ENCODE peak calls at places on chromosomes 13 and 19, in six cellular contexts. One of them, this sample, is unnamed.

GRCh38 chr19:48793271-48793670 is 17.6 kb downstream of the BCAT2 start:
- DNase-seq in non-pigmented ciliary epithelial cell: no peak
- DNase-seq in immature natural killer cell: no peak
- DNase-seq in fibroblast of lung: no peak
- DNase-seq in anterior cingulate cortex: no peak
- DNase-seq in pancreas: no peak
- DNase-seq in this sample: no peak

GRCh38 chr19:27779953-27780352 is 1433.0 kb downstream of the UQCRFS1 start:
- DNase-seq in non-pigmented ciliary epithelial cell: no peak
- DNase-seq in immature natural killer cell: no peak
- DNase-seq in anterior cingulate cortex: no peak
- DNase-seq in fibroblast of lung: no peak
- DNase-seq in pancreas: no peak
- DNase-seq in this sample: no peak

GRCh38 chr19:31461814-31462539 is 112.7 kb upstream of the TSHZ3 start:
- DNase-seq in fibroblast of lung: peak; percentile 6
- DNase-seq in anterior cingulate cortex: no peak
- DNase-seq in pancreas: no peak
- DNase-seq in non-pigmented ciliary epithelial cell: no peak
- DNase-seq in immature natural killer cell: no peak
- DNase-seq in this sample: no peak

GRCh38 chr13:28425796-28426195 is 69.1 kb downstream of the FLT1 start:
- DNase-seq in non-pigmented ciliary epithelial cell: no peak
- DNase-seq in anterior cingulate cortex: no peak
- DNase-seq in immature natural killer cell: no peak
- DNase-seq in fibroblast of lung: no peak
- DNase-seq in pancreas: no peak
- DNase-seq in this sample: no peak

GRCh38 chr13:61144301-61144700 is 271.3 kb downstream of the PCDH20 start:
- DNase-seq in fibroblast of lung: no peak
- DNase-seq in pancreas: no peak
- DNase-seq in immature natural killer cell: no peak
- DNase-seq in anterior cingulate cortex: no peak
- DNase-seq in non-pigmented ciliary epithelial cell: no peak
- DNase-seq in this sample: no peak

GRCh38 chr13:44305845-44306244 is 67.8 kb upstream of the SERP2 start:
- DNase-seq in immature natural killer cell: no peak
- DNase-seq in non-pigmented ciliary epithelial cell: peak; percentile 14
- DNase-seq in pancreas: no peak
- DNase-seq in anterior cingulate cortex: no peak
- DNase-seq in fibroblast of lung: peak; percentile 78
- DNase-seq in this sample: no peak

GRCh38 chr13:47680752-47681151 is 320.3 kb downstream of the SUCLA2 start:
- DNase-seq in immature natural killer cell: no peak
- DNase-seq in anterior cingulate cortex: no peak
- DNase-seq in non-pigmented ciliary epithelial cell: no peak
- DNase-seq in fibroblast of lung: peak; percentile 63
- DNase-seq in pancreas: no peak
- DNase-seq in this sample: no peak

GRCh38 chr19:42441047-42441440 is 1.7 kb downstream of the CXCL17 start:
- DNase-seq in non-pigmented ciliary epithelial cell: no peak
- DNase-seq in fibroblast of lung: no peak
- DNase-seq in anterior cingulate cortex: no peak
- DNase-seq in pancreas: no peak
- DNase-seq in immature natural killer cell: no peak
- DNase-seq in this sample: no peak

GRCh38 chr13:77637583-77637982 is 59.9 kb upstream of the SLAIN1 start:
- DNase-seq in pancreas: no peak
- DNase-seq in immature natural killer cell: no peak
- DNase-seq in non-pigmented ciliary epithelial cell: no peak
- DNase-seq in anterior cingulate cortex: no peak
- DNase-seq in fibroblast of lung: no peak
- DNase-seq in this sample: no peak